ENCODE peak calls at places on chromosomes 11 and 22, in eight cellular contexts. O is dorsolateral prefrontal cortex, V is SK-N-SH, I is A549, U is astrocyte, X is IMR-90, A is body of pancreas, D is lower leg skin. F is an unnamed sample.

GRCh38 chr22:36923458-36923784 is 10.0 kb downstream of the CSF2RB start:
- DNase-seq in O (no peak), V (no peak), I (no peak), U (no peak), X (no peak), A (no peak), D (no peak), F (no peak)

GRCh38 chr11:127273593-127274327 is 273.2 kb upstream of the KIRREL3 start:
- DNase-seq in O (no peak), V (no peak), I (no peak), U (no peak), X (no peak), A (no peak), D (no peak), F (no peak)

GRCh38 chr11:117517097-117517496 is 189.4 kb downstream of the CEP164 start:
- DNase-seq in O (no peak), V (no peak), I (no peak), U (no peak), X (no peak), A (no peak), D (no peak), F (no peak)

GRCh38 chr11:28251263-28251662 is 143.1 kb downstream of the METTL15 start:
- DNase-seq in O (no peak), V (no peak), I (no peak), U (no peak), X (no peak), A (no peak), D (no peak), F (no peak)

GRCh38 chr11:36817336-36817965 is 219.4 kb upstream of the RAG2 start:
- DNase-seq in O (no peak), V (no peak), I (peak), U (no peak), X (no peak), A (no peak), D (no peak), F (no peak)

GRCh38 chr11:73388241-73389133 is 12.3 kb downstream of the RELT start:
- DNase-seq in O (no peak), V (no peak), I (no peak), U (no peak), X (no peak), A (peak), D (no peak), F (no peak)

GRCh38 chr11:31096191-31096590 is 273.3 kb downstream of the DCDC1 start:
- DNase-seq in O (no peak), V (no peak), I (no peak), U (no peak), X (no peak), A (no peak), D (no peak), F (no peak)

GRCh38 chr22:46660604-46661201 is 40.5 kb downstream of the GRAMD4 start:
- DNase-seq in O (no peak), V (peak), I (no peak), U (no peak), X (no peak), A (peak), D (no peak), F (no peak)

GRCh38 chr11:116300252-116300651 is 472.5 kb downstream of the BUD13 start:
- DNase-seq in O (no peak), V (no peak), I (no peak), U (no peak), X (no peak), A (no peak), D (no peak), F (no peak)

GRCh38 chr11:115980336-115980735 is 476.1 kb upstream of the CADM1 start:
- DNase-seq in O (no peak), V (no peak), I (no peak), U (no peak), X (no peak), A (no peak), D (peak), F (no peak)

GRCh38 chr11:9313648-9314290 is 624 bp downstream of the TMEM41B start:
- DNase-seq in O (no peak), V (no peak), I (no peak), U (peak), X (peak), A (peak), D (no peak), F (peak)

GRCh38 chr11:65556470-65557279 is 1.5 kb downstream of the LTBP3 start:
- DNase-seq in O (no peak), V (no peak), I (peak), U (no peak), X (no peak), A (no peak), D (no peak), F (peak)

GRCh38 chr22:36692280-36692679 is 11.3 kb downstream of the CACNG2 start:
- DNase-seq in O (no peak), V (no peak), I (no peak), U (no peak), X (no peak), A (no peak), D (no peak), F (no peak)

GRCh38 chr11:7635137-7635536 is 38.2 kb downstream of the CYB5R2 start:
- DNase-seq in O (peak), V (no peak), I (no peak), U (no peak), X (no peak), A (no peak), D (no peak), F (no peak)

GRCh38 chr11:117547188-117547831 is 219.7 kb downstream of the CEP164 start:
- DNase-seq in O (peak), V (no peak), I (no peak), U (no peak), X (no peak), A (no peak), D (no peak), F (no peak)

GRCh38 chr11:33892906-33893594 is 1.2 kb upstream of the LMO2 start:
- DNase-seq in O (no peak), V (no peak), I (no peak), U (no peak), X (no peak), A (no peak), D (no peak), F (no peak)

GRCh38 chr11:74492974-74493815 is at the start of gene LIPT2:
- DNase-seq in O (peak), V (peak), I (peak), U (peak), X (peak), A (peak), D (peak), F (peak)

GRCh38 chr11:44708523-44709280 is 18.1 kb upstream of the TSPAN18 start:
- DNase-seq in O (no peak), V (no peak), I (no peak), U (peak), X (no peak), A (no peak), D (no peak), F (peak)

GRCh38 chr11:44758996-44759395 is 32.2 kb downstream of the TSPAN18 start:
- DNase-seq in O (no peak), V (no peak), I (no peak), U (no peak), X (no peak), A (no peak), D (no peak), F (no peak)

GRCh38 chr11:104522650-104523049 is 358.7 kb upstream of the PDGFD start:
- DNase-seq in O (no peak), V (peak), I (no peak), U (peak), X (peak), A (peak), D (no peak), F (no peak)

GRCh38 chr22:48089601-48090331 is 1327.3 kb downstream of the TBC1D22A start:
- DNase-seq in O (peak), V (no peak), I (no peak), U (no peak), X (no peak), A (no peak), D (peak), F (no peak)

GRCh38 chr11:124682443-124682842 is 8.7 kb downstream of the SPA17 start:
- DNase-seq in O (no peak), V (no peak), I (no peak), U (no peak), X (no peak), A (no peak), D (no peak), F (no peak)

GRCh38 chr22:37254206-37254866 is 10.3 kb upstream of the RAC2 start:
- DNase-seq in O (no peak), V (no peak), I (peak), U (peak), X (peak), A (no peak), D (no peak), F (peak)

GRCh38 chr11:16081756-16082531 is 274.4 kb downstream of the SOX6 start:
- DNase-seq in O (no peak), V (peak), I (no peak), U (no peak), X (no peak), A (no peak), D (no peak), F (no peak)

GRCh38 chr11:92607969-92608711 is 361.3 kb upstream of the MTNR1B start:
- DNase-seq in O (no peak), V (no peak), I (no peak), U (no peak), X (no peak), A (no peak), D (no peak), F (no peak)

GRCh38 chr11:83350187-83350586 is 64.0 kb upstream of the CCDC90B start:
- DNase-seq in O (no peak), V (no peak), I (no peak), U (no peak), X (no peak), A (no peak), D (no peak), F (no peak)
- H3K4me3 ChIP-seq in O (no peak), V (no peak), I (no peak), U (no peak), X (no peak), A (no peak), D (no peak), F (no peak)

GRCh38 chr11:76159983-76160661 is 46.2 kb downstream of the WNT11 start:
- DNase-seq in O (no peak), V (peak), I (no peak), U (no peak), X (no peak), A (peak), D (no peak), F (no peak)

GRCh38 chr11:76158394-76159302 is 47.7 kb downstream of the WNT11 start:
- DNase-seq in O (no peak), V (no peak), I (no peak), U (no peak), X (no peak), A (no peak), D (no peak), F (no peak)

GRCh38 chr11:76160856-76161255 is 45.4 kb downstream of the WNT11 start:
- DNase-seq in O (no peak), V (no peak), I (no peak), U (no peak), X (no peak), A (no peak), D (no peak), F (no peak)

GRCh38 chr11:76157891-76158290 is 48.4 kb downstream of the WNT11 start:
- DNase-seq in O (peak), V (peak), I (no peak), U (no peak), X (no peak), A (no peak), D (no peak), F (no peak)

GRCh38 chr11:76159303-76159937 is 46.9 kb downstream of the WNT11 start:
- DNase-seq in O (no peak), V (no peak), I (no peak), U (no peak), X (no peak), A (no peak), D (no peak), F (no peak)
- H3K4me3 ChIP-seq in O (no peak), V (no peak), I (no peak), U (no peak), X (no peak), A (no peak), D (no peak), F (no peak)

GRCh38 chr22:23774114-23774921 is 1.7 kb downstream of the MMP11 start:
- DNase-seq in O (no peak), V (no peak), I (no peak), U (no peak), X (no peak), A (no peak), D (no peak), F (no peak)
- H3K4me3 ChIP-seq in O (no peak), V (no peak), I (no peak), U (no peak), X (no peak), A (no peak), D (no peak), F (no peak)

GRCh38 chr22:28986366-28986765 is 75.3 kb downstream of the C22orf31 start:
- DNase-seq in O (no peak), V (no peak), I (no peak), U (peak), X (no peak), A (no peak), D (no peak), F (no peak)
- H3K4me3 ChIP-seq in O (no peak), V (no peak), I (no peak), U (no peak), X (no peak), A (no peak), D (no peak), F (no peak)

GRCh38 chr22:20438678-20439492 is 1.3 kb upstream of the SCARF2 start:
- DNase-seq in O (peak), V (peak), I (peak), U (no peak), X (no peak), A (no peak), D (no peak), F (no peak)

GRCh38 chr22:20436309-20437252 is 1.0 kb downstream of the SCARF2 start:
- DNase-seq in O (no peak), V (peak), I (no peak), U (peak), X (peak), A (no peak), D (no peak), F (peak)

GRCh38 chr22:20438066-20438677 is 547 bp upstream of the SCARF2 start:
- DNase-seq in O (peak), V (no peak), I (no peak), U (peak), X (peak), A (no peak), D (no peak), F (no peak)

GRCh38 chr22:20435436-20436308 is 2.0 kb downstream of the SCARF2 start:
- DNase-seq in O (no peak), V (peak), I (no peak), U (no peak), X (no peak), A (no peak), D (no peak), F (no peak)

GRCh38 chr22:20437253-20438065 is at the start of gene SCARF2:
- DNase-seq in O (peak), V (peak), I (no peak), U (peak), X (peak), A (no peak), D (no peak), F (peak)
- H3K4me3 ChIP-seq in O (peak), V (peak), I (peak), U (peak), X (peak), A (no peak), D (peak), F (peak)

GRCh38 chr11:62552931-62553838 is 6.6 kb upstream of the AHNAK start:
- DNase-seq in O (no peak), V (no peak), I (peak), U (peak), X (peak), A (peak), D (peak), F (peak)
- H3K4me3 ChIP-seq in O (no peak), V (peak), I (peak), U (peak), X (peak), A (no peak), D (no peak), F (no peak)

GRCh38 chr11:45899086-45899447 is 8.0 kb downstream of the FREY1 start:
- DNase-seq in O (peak), V (no peak), I (no peak), U (no peak), X (no peak), A (no peak), D (no peak), F (no peak)
- H3K4me3 ChIP-seq in O (peak), V (peak), I (peak), U (peak), X (no peak), A (no peak), D (no peak), F (no peak)

F was measured in endothelial cell of umbilical vein.